ENCODE peak calls at places on chromosomes 3 and 15, in six cellular contexts. X is A549, H is choroid plexus epithelial cell, I is cardiac fibroblast, Q is heart right ventricle, Z is fibroblast of lung. G is an unnamed sample.

GRCh38 chr3:17639765-17640164 is 102.7 kb downstream of the TBC1D5 start:
- DNase-seq in X (peak), H (peak), I (peak), Q (no peak), Z (peak), G (peak)

GRCh38 chr3:159236306-159236705 is 434.5 kb downstream of the MFSD1 start:
- DNase-seq in X (no peak), H (peak), I (peak), Q (no peak), Z (no peak), G (no peak)

GRCh38 chr3:148389916-148390315 is 307.8 kb upstream of the AGTR1 start:
- DNase-seq in X (no peak), H (peak), I (peak), Q (no peak), Z (no peak), G (no peak)

GRCh38 chr3:184727357-184728060 is 15.6 kb upstream of the MAGEF1 start:
- DNase-seq in X (peak), H (peak), I (peak), Q (no peak), Z (peak), G (peak)

GRCh38 chr15:53693729-53694533 is 65.5 kb downstream of the WDR72 start:
- DNase-seq in X (no peak), H (peak), I (no peak), Q (peak), Z (no peak), G (no peak)

GRCh38 chr3:77254967-77255831 is 215.3 kb downstream of the ROBO2 start:
- DNase-seq in X (peak), H (peak), I (peak), Q (no peak), Z (peak), G (peak)

GRCh38 chr3:38576131-38577088 is 73.1 kb downstream of the SCN5A start:
- DNase-seq in X (no peak), H (no peak), I (no peak), Q (no peak), Z (no peak), G (no peak)

GRCh38 chr15:78056714-78057269 is 20.7 kb downstream of the TBC1D2B start:
- DNase-seq in X (no peak), H (peak), I (peak), Q (no peak), Z (peak), G (no peak)

GRCh38 chr15:56835598-56836275 is 82.7 kb upstream of the TCF12 start:
- DNase-seq in X (no peak), H (peak), I (peak), Q (no peak), Z (no peak), G (no peak)

GRCh38 chr3:133821767-133822638 is 16.4 kb downstream of the SRPRB start:
- DNase-seq in X (no peak), H (peak), I (peak), Q (no peak), Z (peak), G (peak)

GRCh38 chr15:78167227-78167888 is 18.2 kb downstream of the IDH3A start:
- DNase-seq in X (no peak), H (no peak), I (no peak), Q (no peak), Z (no peak), G (no peak)

GRCh38 chr3:69181592-69182211 is 59.3 kb upstream of the LMOD3 start:
- DNase-seq in X (no peak), H (peak), I (peak), Q (no peak), Z (peak), G (peak)

GRCh38 chr3:171673951-171674350 is 136.3 kb downstream of the PLD1 start:
- DNase-seq in X (no peak), H (peak), I (no peak), Q (no peak), Z (no peak), G (no peak)

GRCh38 chr15:45157974-45158373 is 28.2 kb downstream of the DUOX1 start:
- DNase-seq in X (no peak), H (peak), I (peak), Q (no peak), Z (peak), G (no peak)

GRCh38 chr3:39178553-39178952 is 13.8 kb downstream of the XIRP1 start:
- DNase-seq in X (no peak), H (peak), I (peak), Q (no peak), Z (peak), G (no peak)

GRCh38 chr3:193874997-193875593 is 260.9 kb upstream of the HES1 start:
- DNase-seq in X (no peak), H (no peak), I (no peak), Q (no peak), Z (no peak), G (no peak)

GRCh38 chr3:87503901-87504498 is 227.6 kb upstream of the POU1F1 start:
- DNase-seq in X (peak), H (peak), I (peak), Q (no peak), Z (peak), G (peak)

GRCh38 chr15:74320358-74321247 is 46.8 kb downstream of the CYP11A1 start:
- DNase-seq in X (peak), H (peak), I (peak), Q (peak), Z (peak), G (no peak)

GRCh38 chr15:25054943-25055342 is 100.2 kb downstream of the SNRPN start:
- DNase-seq in X (no peak), H (no peak), I (no peak), Q (no peak), Z (no peak), G (no peak)

GRCh38 chr3:63851287-63851686 is 12.3 kb downstream of the THOC7 start:
- DNase-seq in X (no peak), H (no peak), I (no peak), Q (no peak), Z (no peak), G (no peak)

GRCh38 chr3:123156276-123156995 is 45.3 kb upstream of the SEC22A start:
- DNase-seq in X (no peak), H (no peak), I (no peak), Q (no peak), Z (no peak), G (no peak)

GRCh38 chr3:168933614-168934013 is 729.9 kb downstream of the MECOM start:
- DNase-seq in X (no peak), H (peak), I (peak), Q (no peak), Z (no peak), G (no peak)

GRCh38 chr15:95208988-95209387 is 977.6 kb downstream of the MCTP2 start:
- DNase-seq in X (no peak), H (peak), I (peak), Q (no peak), Z (peak), G (peak)

GRCh38 chr3:126442849-126443229 is 32.9 kb downstream of the ZXDC start:
- DNase-seq in X (no peak), H (no peak), I (no peak), Q (no peak), Z (no peak), G (no peak)

GRCh38 chr3:69791919-69792399 is 52.7 kb downstream of the MITF start:
- DNase-seq in X (no peak), H (peak), I (peak), Q (no peak), Z (peak), G (no peak)

GRCh38 chr3:46878796-46879436 is 1.4 kb downstream of the PTH1R start:
- DNase-seq in X (no peak), H (no peak), I (no peak), Q (no peak), Z (no peak), G (no peak)

GRCh38 chr3:58167431-58168351 is 43.1 kb downstream of the DNASE1L3 start:
- DNase-seq in X (peak), H (peak), I (peak), Q (peak), Z (peak), G (peak)

GRCh38 chr15:99165956-99166689 is 61.2 kb downstream of the SYNM start:
- DNase-seq in X (no peak), H (no peak), I (no peak), Q (no peak), Z (no peak), G (no peak)

GRCh38 chr3:172129868-172130751 is 90.7 kb downstream of the FNDC3B start:
- DNase-seq in X (peak), H (peak), I (peak), Q (peak), Z (peak), G (peak)

GRCh38 chr15:58967479-58967878 is 20.0 kb upstream of the RNF111 start:
- DNase-seq in X (no peak), H (no peak), I (no peak), Q (no peak), Z (no peak), G (no peak)

GRCh38 chr15:75672646-75673425 is 25.1 kb downstream of the SNX33 start:
- DNase-seq in X (no peak), H (peak), I (peak), Q (peak), Z (peak), G (no peak)

GRCh38 chr3:123244128-123244527 is 42.4 kb downstream of the SEC22A start:
- DNase-seq in X (no peak), H (no peak), I (no peak), Q (no peak), Z (no peak), G (no peak)

DNA sequence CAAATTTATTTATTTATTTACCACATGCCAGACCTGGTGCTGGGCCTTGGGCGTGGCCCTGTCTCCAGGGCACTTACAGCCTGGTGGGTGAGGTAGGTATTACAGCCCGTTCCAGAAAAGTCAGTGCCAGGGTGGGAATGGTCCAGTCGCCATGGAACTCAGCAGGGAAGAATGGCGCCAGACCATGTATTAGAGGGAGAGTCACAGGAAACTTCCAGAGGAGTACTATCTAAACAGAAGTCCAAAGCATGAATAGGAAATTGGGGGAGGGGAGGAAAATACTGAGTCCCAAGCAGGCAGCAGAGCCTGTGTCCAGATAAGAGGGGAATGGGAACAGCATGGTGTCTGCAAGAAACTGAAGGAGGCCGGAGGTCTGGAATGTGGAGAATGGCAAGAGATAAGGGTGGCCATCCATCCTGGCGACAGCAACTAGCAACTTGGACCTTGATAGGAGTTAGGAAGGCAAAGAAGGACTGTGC is 27.0 kb downstream of the SH3BP5 start:
- DNase-seq in X (peak), H (peak), I (no peak), Q (no peak), Z (no peak), G (no peak)
- TF ChIP-seq CTCF in X (no peak), H (peak), I (peak), Q (no peak), Z (peak), G (peak)

GRCh38 chr3:37229740-37230139 is 55.4 kb upstream of the LRRFIP2 start:
- DNase-seq in X (no peak), H (no peak), I (no peak), Q (no peak), Z (no peak), G (no peak)

GRCh38 chr3:37225481-37225880 is 51.1 kb upstream of the LRRFIP2 start:
- DNase-seq in X (no peak), H (no peak), I (no peak), Q (no peak), Z (no peak), G (no peak)

GRCh38 chr3:37227870-37228549 is 53.6 kb upstream of the LRRFIP2 start:
- DNase-seq in X (no peak), H (no peak), I (no peak), Q (no peak), Z (no peak), G (no peak)

GRCh38 chr3:37228734-37229133 is 54.4 kb upstream of the LRRFIP2 start:
- DNase-seq in X (no peak), H (no peak), I (no peak), Q (no peak), Z (no peak), G (no peak)

DNA sequence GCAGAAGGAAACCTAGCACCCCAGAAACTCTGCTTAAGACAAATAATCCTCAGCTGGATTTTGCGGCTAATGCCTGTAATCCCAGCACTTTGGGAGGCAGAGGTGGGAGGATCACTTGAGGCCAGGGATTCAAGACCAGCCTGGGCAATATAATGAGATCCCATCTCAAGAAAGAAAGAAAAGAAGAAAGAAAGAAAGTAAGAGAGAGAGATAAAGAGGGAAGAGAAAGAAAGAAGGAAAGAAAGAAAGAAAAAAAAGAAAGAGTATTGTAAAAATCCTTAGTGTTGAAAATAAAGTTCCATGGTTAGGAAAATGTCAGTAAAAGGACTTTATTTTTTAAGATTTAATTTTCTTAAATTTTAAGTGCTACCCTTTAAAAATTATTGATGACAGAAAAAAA is 54.9 kb upstream of the LRRFIP2 start:
- DNase-seq in X (no peak), H (no peak), I (no peak), Q (no peak), Z (no peak), G (no peak)
- TF ChIP-seq CTCF in X (no peak), H (no peak), I (no peak), Q (no peak), Z (no peak), G (no peak)

GRCh38 chr15:66707310-66708160 is 5.5 kb downstream of the SMAD6 start:
- DNase-seq in X (peak), H (peak), I (no peak), Q (peak), Z (peak), G (no peak)
- TF ChIP-seq CTCF in X (peak), H (peak), I (no peak), Q (peak), Z (no peak), G (peak)

DNA sequence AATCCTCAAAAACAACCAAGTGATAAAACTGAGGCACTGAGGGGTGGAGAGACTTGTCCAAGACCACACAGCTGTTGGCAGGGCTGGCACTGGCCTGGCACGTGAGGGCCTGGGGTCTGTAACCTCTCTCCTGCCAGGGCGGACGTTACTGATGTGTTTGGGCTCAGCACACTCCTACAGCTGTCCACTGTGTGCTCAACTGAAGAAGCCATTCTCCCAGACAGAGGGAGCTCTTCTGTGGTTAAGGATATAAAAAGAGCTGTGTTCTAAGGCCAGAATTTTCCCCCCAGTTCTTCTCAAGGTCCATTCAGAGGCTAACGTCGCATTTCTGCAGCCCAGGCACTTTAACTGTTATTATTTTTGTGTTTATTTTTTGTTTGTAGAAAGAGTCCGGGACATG is 429.0 kb upstream of the ATP11B start:
- DNase-seq in X (no peak), H (no peak), I (no peak), Q (no peak), Z (no peak), G (no peak)
- TF ChIP-seq CTCF in X (no peak), H (no peak), I (no peak), Q (no peak), Z (no peak), G (no peak)

GRCh38 chr15:42508263-42508690 is 12.8 kb downstream of the SNAP23 start:
- DNase-seq in X (no peak), H (peak), I (peak), Q (no peak), Z (peak), G (no peak)
- TF ChIP-seq CTCF in X (no peak), H (no peak), I (no peak), Q (peak), Z (no peak), G (no peak)

GRCh38 chr3:183500981-183501704 is 54.4 kb downstream of the KLHL6 start:
- DNase-seq in X (no peak), H (no peak), I (no peak), Q (no peak), Z (no peak), G (no peak)

GRCh38 chr3:183504597-183504996 is 50.9 kb downstream of the KLHL6 start:
- DNase-seq in X (no peak), H (no peak), I (no peak), Q (no peak), Z (no peak), G (no peak)

GRCh38 chr3:183503738-183504137 is 51.8 kb downstream of the KLHL6 start:
- DNase-seq in X (no peak), H (no peak), I (no peak), Q (no peak), Z (no peak), G (no peak)

GRCh38 chr3:183502237-183502636 is 53.3 kb downstream of the KLHL6 start:
- DNase-seq in X (no peak), H (no peak), I (no peak), Q (no peak), Z (no peak), G (no peak)

GRCh38 chr3:183502782-183503181 is 52.7 kb downstream of the KLHL6 start:
- DNase-seq in X (no peak), H (peak), I (peak), Q (no peak), Z (peak), G (no peak)
- TF ChIP-seq CTCF in X (peak), H (peak), I (peak), Q (peak), Z (peak), G (no peak)

GRCh38 chr15:65100427-65100826 is 14.6 kb downstream of the UBAP1L start:
- DNase-seq in X (no peak), H (no peak), I (no peak), Q (no peak), Z (no peak), G (no peak)

GRCh38 chr15:65101418-65101890 is 13.5 kb downstream of the UBAP1L start:
- DNase-seq in X (peak), H (peak), I (peak), Q (peak), Z (peak), G (peak)

GRCh38 chr15:65099336-65099735 is 15.7 kb downstream of the UBAP1L start:
- DNase-seq in X (no peak), H (no peak), I (no peak), Q (no peak), Z (no peak), G (no peak)

GRCh38 chr15:65102912-65103311 is 12.1 kb downstream of the UBAP1L start:
- DNase-seq in X (no peak), H (no peak), I (no peak), Q (no peak), Z (no peak), G (no peak)

GRCh38 chr15:65101891-65102708 is 12.9 kb downstream of the UBAP1L start:
- DNase-seq in X (no peak), H (no peak), I (no peak), Q (no peak), Z (no peak), G (no peak)
- TF ChIP-seq CTCF in X (no peak), H (no peak), I (no peak), Q (no peak), Z (no peak), G (no peak)

GRCh38 chr3:128275316-128276150 is 122.3 kb downstream of the EEFSEC start:
- DNase-seq in X (no peak), H (no peak), I (peak), Q (no peak), Z (no peak), G (no peak)

GRCh38 chr3:128277378-128278049 is 124.2 kb downstream of the EEFSEC start:
- DNase-seq in X (no peak), H (no peak), I (no peak), Q (no peak), Z (no peak), G (no peak)

GRCh38 chr3:128276151-128276445 is 122.8 kb downstream of the EEFSEC start:
- DNase-seq in X (no peak), H (no peak), I (no peak), Q (no peak), Z (no peak), G (no peak)

GRCh38 chr3:128278130-128278529 is 124.8 kb downstream of the EEFSEC start:
- DNase-seq in X (no peak), H (no peak), I (no peak), Q (no peak), Z (no peak), G (no peak)

GRCh38 chr3:128276577-128277183 is 123.4 kb downstream of the EEFSEC start:
- DNase-seq in X (no peak), H (no peak), I (no peak), Q (no peak), Z (no peak), G (no peak)
- TF ChIP-seq CTCF in X (no peak), H (no peak), I (no peak), Q (no peak), Z (no peak), G (no peak)

DNA sequence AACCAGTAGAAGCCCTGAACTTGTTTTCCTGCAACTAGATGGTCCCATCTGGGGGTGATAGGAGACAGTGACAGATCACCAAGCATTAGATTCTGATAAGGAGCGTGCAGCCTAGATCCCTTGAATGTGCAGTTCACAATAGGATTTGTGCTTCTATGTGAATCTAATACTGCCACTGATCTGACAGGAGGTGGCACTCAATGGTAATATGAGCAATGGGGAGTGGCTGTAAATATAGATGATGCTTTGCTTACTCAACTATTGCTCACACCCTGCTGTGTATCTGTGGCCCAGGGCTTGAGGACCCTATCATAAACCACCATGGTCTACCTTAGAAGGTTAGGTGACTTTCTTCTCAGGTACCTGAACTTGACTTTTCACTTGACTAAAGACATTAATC is 417.1 kb upstream of the ARHGEF26 start:
- DNase-seq in X (no peak), H (no peak), I (no peak), Q (no peak), Z (no peak), G (no peak)
- TF ChIP-seq CTCF in X (no peak), H (no peak), I (no peak), Q (no peak), Z (no peak), G (no peak)